ENCODE peak calls at places on chromosomes 7 and 10, in five cellular contexts. G, Q, H, A and T are unnamed samples.

GRCh38 chr10:103635580-103635979 is 142.1 kb downstream of the NEURL1 start:
- DNase-seq in G (no peak), H (no peak), A (no peak), Q (no peak), T (no peak)

GRCh38 chr7:134669845-134670373 is 23.3 kb downstream of the BPGM start:
- DNase-seq in Q (peak), A (peak), H (peak), G (no peak), T (peak)

GRCh38 chr7:33050425-33051318 is 11.9 kb downstream of the NT5C3A start:
- DNase-seq in G (no peak), Q (peak), A (no peak), H (peak), T (peak)

GRCh38 chr7:70063796-70064423 is 465.6 kb downstream of the AUTS2 start:
- DNase-seq in H (no peak), G (no peak), A (no peak), Q (no peak), T (no peak)

GRCh38 chr10:117186832-117187615 is 10.3 kb upstream of the KCNK18 start:
- DNase-seq in A (no peak), G (no peak), Q (no peak), H (peak), T (peak)

GRCh38 chr7:87875151-87876039 is 765 bp downstream of the SLC25A40 start:
- DNase-seq in Q (no peak), G (peak), H (no peak), A (no peak), T (peak)

GRCh38 chr7:140273417-140273816 is 96.6 kb upstream of the KDM7A start:
- DNase-seq in Q (no peak), A (no peak), G (no peak), H (no peak), T (no peak)

GRCh38 chr7:130149575-130150139 is 55.5 kb downstream of the TMEM209 start:
- DNase-seq in Q (no peak), G (no peak), A (no peak), H (no peak), T (no peak)

GRCh38 chr7:36037121-36037662 is 115.9 kb upstream of the EEPD1 start:
- DNase-seq in H (peak), Q (peak), G (no peak), A (no peak), T (peak)

GRCh38 chr7:19538036-19538435 is 170.8 kb downstream of the POLR1F start:
- DNase-seq in Q (no peak), G (no peak), H (peak), A (no peak), T (no peak)

GRCh38 chr10:62199584-62199983 is 69.1 kb downstream of the RTKN2 start:
- DNase-seq in A (no peak), Q (no peak), H (no peak), G (no peak), T (no peak)

GRCh38 chr7:50704844-50705243 is 77.9 kb downstream of the GRB10 start:
- DNase-seq in Q (no peak), G (no peak), A (no peak), H (no peak), T (no peak)

GRCh38 chr7:139476891-139477290 is 6.6 kb downstream of the KLRG2 start:
- DNase-seq in A (no peak), H (no peak), G (no peak), Q (no peak), T (no peak)

GRCh38 chr7:80895056-80895455 is 23.8 kb downstream of the SEMA3C start:
- DNase-seq in A (no peak), H (no peak), G (no peak), Q (no peak), T (no peak)

GRCh38 chr7:88184848-88185304 is 35.0 kb downstream of the SRI start:
- DNase-seq in Q (no peak), H (peak), G (no peak), A (no peak), T (peak)

GRCh38 chr10:14604181-14605142 is 170.2 kb downstream of the FAM107B start:
- DNase-seq in G (peak), A (peak), H (peak), Q (peak), T (peak)

GRCh38 chr10:63766766-63767505 is 245.7 kb downstream of the REEP3 start:
- DNase-seq in H (peak), A (no peak), Q (no peak), G (no peak), T (peak)

GRCh38 chr7:44101966-44102845 is 1.9 kb upstream of the AEBP1 start:
- DNase-seq in G (no peak), H (peak), A (no peak), Q (no peak), T (peak)

GRCh38 chr10:32039745-32040144 is 16.5 kb downstream of the KIF5B start:
- DNase-seq in Q (no peak), G (no peak), H (no peak), A (no peak), T (no peak)

GRCh38 chr7:93016085-93016471 is 101.7 kb downstream of the SAMD9 start:
- DNase-seq in Q (no peak), A (no peak), H (peak), G (no peak), T (peak)

GRCh38 chr10:53025172-53025651 is 252.6 kb upstream of the MBL2 start:
- DNase-seq in H (no peak), Q (no peak), G (no peak), A (no peak), T (peak)

GRCh38 chr7:143396625-143397556 is 11.8 kb downstream of the EPHA1 start:
- DNase-seq in A (no peak), Q (no peak), H (no peak), G (no peak), T (peak)

GRCh38 chr7:144835166-144835611 is 664 bp downstream of the TPK1 start:
- DNase-seq in A (peak), Q (peak), H (peak), G (peak), T (peak)

GRCh38 chr10:119620241-119620753 is 23.5 kb upstream of the TIAL1 start:
- DNase-seq in Q (no peak), H (peak), G (no peak), A (no peak), T (peak)

GRCh38 chr10:110407301-110408170 is 90.2 kb upstream of the DUSP5 start:
- DNase-seq in A (no peak), Q (no peak), G (no peak), H (no peak), T (no peak)

GRCh38 chr7:46652317-46652716 is 731.2 kb upstream of the IGFBP3 start:
- DNase-seq in A (no peak), H (no peak), Q (no peak), G (no peak), T (no peak)

GRCh38 chr7:101650579-101651081 is 21.5 kb upstream of the MYL10 start:
- DNase-seq in H (no peak), G (no peak), A (no peak), Q (no peak), T (no peak)

GRCh38 chr10:1666147-1666546 is 71.2 kb downstream of the ADARB2 start:
- DNase-seq in G (no peak), Q (no peak), H (no peak), A (no peak), T (no peak)

GRCh38 chr10:47037654-47038425 is 126.6 kb downstream of the PTPN20 start:
- DNase-seq in Q (no peak), H (no peak), A (no peak), G (no peak), T (no peak)

GRCh38 chr10:124290095-124290795 is 128.5 kb downstream of the OAT start:
- DNase-seq in G (no peak), A (no peak), Q (no peak), H (peak), T (peak)

GRCh38 chr10:96049340-96049739 is 6.0 kb downstream of the CCNJ start:
- DNase-seq in Q (no peak), A (no peak), H (no peak), G (no peak), T (no peak)

GRCh38 chr7:130697791-130698190 is 11.4 kb upstream of the TSGA13 start:
- DNase-seq in G (no peak), H (peak), A (no peak), Q (no peak), T (no peak)

GRCh38 chr10:99983280-99983988 is 26.3 kb downstream of the DNMBP start:
- DNase-seq in Q (peak), G (no peak), A (no peak), H (peak), T (peak)

GRCh38 chr7:112743811-112744210 is 46.4 kb downstream of the TMEM168 start:
- DNase-seq in G (no peak), A (no peak), Q (no peak), H (no peak), T (no peak)

GRCh38 chr7:121505540-121506182 is 109.6 kb upstream of the FAM3C start:
- DNase-seq in A (no peak), Q (no peak), G (no peak), H (no peak), T (no peak)

GRCh38 chr10:124119933-124120332 is 26.5 kb upstream of the CHST15 start:
- DNase-seq in H (no peak), G (no peak), A (no peak), Q (peak), T (no peak)

GRCh38 chr10:43244783-43245182 is 22.1 kb downstream of the RASGEF1A start:
- DNase-seq in G (no peak), H (no peak), A (no peak), Q (no peak), T (no peak)

GRCh38 chr7:55474944-55475911 is 97.1 kb downstream of the VOPP1 start:
- DNase-seq in G (no peak), Q (no peak), A (no peak), H (no peak), T (no peak)